ENCODE peak calls at places on chromosomes 6 and 20, in six cellular contexts. E, X, S, A, T and G are unnamed samples.

GRCh38 chr6:155333414-155333813 is 19.1 kb upstream of the TFB1M start:
- DNase-seq in E (no peak), X (no peak), S (no peak), A (no peak), T (peak), G (no peak)

GRCh38 chr20:49308875-49309274 is 31.0 kb upstream of the ZNFX1 start:
- DNase-seq in E (no peak), X (no peak), S (no peak), A (no peak), T (no peak), G (no peak)

GRCh38 chr6:38459291-38459690 is 180.4 kb downstream of the BTBD9 start:
- DNase-seq in E (no peak), X (no peak), S (no peak), A (no peak), T (no peak), G (no peak)

GRCh38 chr6:105259912-105260889 is 80.4 kb upstream of the POPDC3 start:
- DNase-seq in E (no peak), X (no peak), S (peak), A (no peak), T (no peak), G (no peak)

GRCh38 chr6:8074213-8074612 is 10.0 kb upstream of the BLOC1S5 start:
- DNase-seq in E (no peak), X (no peak), S (no peak), A (no peak), T (no peak), G (no peak)

GRCh38 chr20:43825635-43826034 is 89.0 kb upstream of the TOX2 start:
- DNase-seq in E (no peak), X (no peak), S (no peak), A (no peak), T (peak), G (no peak)

GRCh38 chr6:155461636-155462035 is 6.0 kb upstream of the NOX3 start:
- DNase-seq in E (no peak), X (no peak), S (no peak), A (no peak), T (no peak), G (no peak)

GRCh38 chr20:39624316-39624715 is 662.2 kb downstream of the DHX35 start:
- DNase-seq in E (no peak), X (no peak), S (no peak), A (no peak), T (no peak), G (no peak)

GRCh38 chr6:161498881-161499280 is 225.0 kb upstream of the AGPAT4 start:
- DNase-seq in E (no peak), X (peak), S (no peak), A (no peak), T (no peak), G (no peak)

GRCh38 chr6:107976267-107976783 is 18.3 kb upstream of the SEC63 start:
- DNase-seq in E (no peak), X (peak), S (no peak), A (no peak), T (no peak), G (no peak)

GRCh38 chr20:57664924-57665588 is 44.8 kb downstream of the PMEPA1 start:
- DNase-seq in E (no peak), X (no peak), S (no peak), A (no peak), T (no peak), G (no peak)

GRCh38 chr6:13688692-13689196 is 22.9 kb downstream of the RANBP9 start:
- DNase-seq in E (peak), X (no peak), S (no peak), A (no peak), T (no peak), G (no peak)

GRCh38 chr20:61499859-61500258 is 247.8 kb downstream of the CDH4 start:
- DNase-seq in E (no peak), X (no peak), S (no peak), A (no peak), T (no peak), G (no peak)

GRCh38 chr6:87408721-87409155 is 966 bp downstream of the CFAP206 start:
- DNase-seq in E (no peak), X (no peak), S (no peak), A (no peak), T (no peak), G (no peak)

GRCh38 chr6:2809015-2809414 is 32.6 kb downstream of the SERPINB1 start:
- DNase-seq in E (no peak), X (peak), S (no peak), A (no peak), T (no peak), G (no peak)

GRCh38 chr6:131459005-131459404 is 114.0 kb upstream of the ARG1 start:
- DNase-seq in E (no peak), X (no peak), S (no peak), A (no peak), T (no peak), G (no peak)

GRCh38 chr6:49326337-49326736 is 136.7 kb downstream of the MMUT start:
- DNase-seq in E (no peak), X (no peak), S (peak), A (no peak), T (no peak), G (no peak)

GRCh38 chr6:87968435-87969278 is 79.0 kb upstream of the SPACA1 start:
- DNase-seq in E (no peak), X (no peak), S (peak), A (peak), T (no peak), G (no peak)

GRCh38 chr6:143375022-143375585 is 75.4 kb downstream of the ADAT2 start:
- DNase-seq in E (no peak), X (no peak), S (no peak), A (no peak), T (no peak), G (no peak)

GRCh38 chr20:17699931-17700351 is at the start of gene BANF2:
- DNase-seq in E (no peak), X (no peak), S (no peak), A (no peak), T (no peak), G (no peak)

GRCh38 chr6:143595256-143596036 is 82.3 kb upstream of the PHACTR2 start:
- DNase-seq in E (no peak), X (no peak), S (no peak), A (no peak), T (no peak), G (no peak)

GRCh38 chr6:44133003-44133931 is 5.9 kb downstream of the TMEM63B start:
- DNase-seq in E (peak), X (peak), S (peak), A (peak), T (no peak), G (peak)

GRCh38 chr20:18679020-18679419 is 91.2 kb downstream of the DTD1 start:
- DNase-seq in E (no peak), X (no peak), S (no peak), A (no peak), T (no peak), G (no peak)

DNA sequence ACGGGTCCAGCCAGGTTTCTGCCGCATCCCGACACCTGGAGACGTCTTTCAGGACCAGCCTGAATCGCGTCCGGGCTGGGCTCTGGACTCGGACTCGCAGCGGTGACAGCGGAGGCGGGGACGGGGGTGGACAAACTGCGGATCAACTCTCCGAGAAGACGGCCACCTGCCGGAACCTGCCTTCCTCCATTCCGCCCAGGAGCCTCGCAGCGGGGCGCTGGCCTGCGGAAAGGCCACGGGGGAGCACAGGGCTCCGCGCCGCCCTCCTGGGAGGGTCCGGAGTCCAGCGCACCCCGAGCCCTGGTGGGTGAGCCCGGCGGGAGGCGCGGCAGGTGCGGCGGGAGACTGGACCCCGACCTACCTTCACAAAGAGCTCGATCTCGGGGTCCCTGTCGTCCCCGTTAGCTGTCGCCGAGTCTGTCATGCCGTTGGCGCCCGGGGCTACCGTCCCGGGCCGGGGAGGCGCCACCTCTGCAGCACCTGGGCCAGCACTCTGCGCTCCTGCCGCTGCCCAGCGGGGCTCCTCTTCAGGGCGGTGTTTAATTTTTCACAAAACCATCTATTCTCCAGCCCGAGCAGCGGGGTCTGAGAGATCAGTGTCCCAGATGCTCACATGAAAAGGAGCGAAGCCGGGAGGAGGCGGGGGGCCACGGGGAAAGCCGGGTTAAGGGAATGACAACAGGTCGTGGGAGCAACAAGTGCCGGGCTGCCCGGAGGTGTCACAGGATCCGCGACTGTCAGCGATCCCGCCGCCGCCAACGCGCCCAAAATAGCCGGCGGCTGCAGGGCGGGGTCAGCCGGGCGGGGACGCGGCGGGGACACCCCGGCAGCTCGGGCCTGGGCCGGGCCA is at the start of gene CLIC5:
- DNase-seq in E (peak), X (no peak), S (no peak), A (peak), T (no peak), G (no peak)
- TF ChIP-seq POLR2A in E (no peak), X (no peak), S (no peak), A (no peak), T (no peak), G (no peak)

GRCh38 chr20:52913650-52914387 is 58.3 kb upstream of the TSHZ2 start:
- DNase-seq in E (no peak), X (peak), S (no peak), A (no peak), T (no peak), G (no peak)
- TF ChIP-seq MYC in E (no peak), X (no peak), S (no peak), A (no peak), T (no peak), G (no peak)

GRCh38 chr6:723540-723939 is 30.6 kb upstream of the EXOC2 start:
- DNase-seq in E (peak), X (no peak), S (no peak), A (peak), T (no peak), G (peak)
- TF ChIP-seq CTCF in E (no peak), X (no peak), S (no peak), A (no peak), T (peak), G (peak)

GRCh38 chr6:99563056-99563723 is 5.3 kb downstream of the CCNC start:
- DNase-seq in E (no peak), X (no peak), S (peak), A (no peak), T (no peak), G (no peak)

GRCh38 chr6:99573980-99574617 is 5.6 kb upstream of the CCNC start:
- DNase-seq in E (no peak), X (no peak), S (no peak), A (no peak), T (no peak), G (no peak)

GRCh38 chr6:99568103-99568933 is at the start of gene CCNC:
- DNase-seq in E (peak), X (peak), S (peak), A (peak), T (peak), G (peak)
- TF ChIP-seq POLR2A in E (peak), X (peak), S (peak), A (peak), T (peak), G (peak)

GRCh38 chr6:41283597-41283996 is 2.9 kb downstream of the TREM1 start:
- DNase-seq in E (no peak), X (no peak), S (no peak), A (no peak), T (no peak), G (peak)

GRCh38 chr6:41280658-41281057 is 5.8 kb downstream of the TREM1 start:
- DNase-seq in E (no peak), X (no peak), S (no peak), A (no peak), T (no peak), G (peak)

GRCh38 chr6:41288025-41288777 is 1.7 kb upstream of the TREM1 start:
- DNase-seq in E (no peak), X (peak), S (no peak), A (no peak), T (no peak), G (peak)

GRCh38 chr6:41286544-41287346 is at the start of gene TREM1:
- DNase-seq in E (peak), X (peak), S (no peak), A (no peak), T (no peak), G (peak)

GRCh38 chr6:41284726-41285125 is 1.8 kb downstream of the TREM1 start:
- DNase-seq in E (no peak), X (no peak), S (no peak), A (no peak), T (no peak), G (no peak)
- TF ChIP-seq MYC in E (no peak), X (no peak), S (no peak), A (no peak), T (no peak), G (no peak)